ENCODE peak calls at places on chromosome 20, in eight cellular contexts. V is psoas muscle; X is AG10803; I is PC-3; E is activated CD4-positive, alpha-beta T cell treated with anti-CD3 and anti-CD28 coated beads, Interleukin-2, amount 10 ng/mL, durations not matched to agents 7 days and 5 days; C is iris pigment epithelial cell; G is HFFc6; R is EH. H is an unnamed sample.

GRCh38 chr20:20184149-20184548 is 131.8 kb downstream of the CFAP61 start:
- DNase-seq in V (no peak), E (peak; percentile 34), I (no peak), G (no peak), C (peak; percentile 6), X (peak; percentile 0), R (peak; percentile 15), H (no peak)

GRCh38 chr20:56433880-56434255 is 21.8 kb downstream of the CASS4 start:
- DNase-seq in V (no peak), E (no peak), G (peak; percentile 81), I (no peak), C (peak; percentile 89), X (peak; percentile 94), R (peak; percentile 73), H (no peak)

GRCh38 chr20:10111144-10111771 is 76.5 kb downstream of the ANKEF1 start:
- DNase-seq in E (no peak), V (no peak), I (peak; percentile 17), C (no peak), X (no peak), R (no peak), G (no peak), H (no peak)

GRCh38 chr20:46388945-46389344 is 17.5 kb downstream of the ELMO2 start:
- DNase-seq in I (no peak), E (no peak), C (no peak), G (no peak), V (peak; percentile 87), R (no peak), X (no peak), H (no peak)

GRCh38 chr20:44209691-44210421 is 715 bp downstream of the OSER1 start:
- DNase-seq in I (no peak), V (no peak), C (peak; percentile 35), X (peak; percentile 22), G (peak; percentile 5), R (peak; percentile 42), E (peak; percentile 18), H (peak; percentile 48)

GRCh38 chr20:14925286-14925685 is 587.9 kb upstream of the FLRT3 start:
- DNase-seq in C (peak; percentile 37), I (peak; percentile 68), R (peak; percentile 46), V (no peak), G (no peak), X (peak; percentile 44), E (no peak), H (no peak)

GRCh38 chr20:25553819-25554296 is 31.5 kb downstream of the NINL start:
- DNase-seq in V (no peak), R (peak; percentile 73), E (no peak), I (no peak), C (peak; percentile 87), X (peak; percentile 82), G (peak; percentile 40), H (peak; percentile 20)

GRCh38 chr20:57782631-57783041 is 72.8 kb upstream of the PMEPA1 start:
- DNase-seq in E (no peak), G (no peak), I (no peak), X (no peak), C (no peak), V (no peak), R (no peak), H (no peak)

GRCh38 chr20:35248641-35249475 is 22.4 kb downstream of the MMP24 start:
- DNase-seq in X (peak; percentile 9), V (no peak), C (no peak), G (no peak), I (no peak), R (peak; percentile 54), E (no peak), H (no peak)

GRCh38 chr20:645318-646106 is 7.5 kb downstream of the SRXN1 start:
- DNase-seq in G (peak; percentile 33), X (peak; percentile 50), I (peak; percentile 82), V (peak; percentile 83), C (peak; percentile 58), R (peak; percentile 57), E (peak; percentile 70), H (peak; percentile 65)

GRCh38 chr20:8756410-8756809 is 312.5 kb upstream of the PLCB4 start:
- DNase-seq in G (peak; percentile 94), I (peak; percentile 77), R (peak; percentile 97), X (peak; percentile 84), V (no peak), C (peak; percentile 96), E (no peak), H (peak; percentile 91)

GRCh38 chr20:51310216-51310615 is 232.3 kb downstream of the NFATC2 start:
- DNase-seq in C (peak; percentile 54), X (no peak), R (peak; percentile 29), G (no peak), I (no peak), V (no peak), E (no peak), H (no peak)

GRCh38 chr20:25280051-25280573 is 32.2 kb downstream of the PYGB start:
- DNase-seq in X (no peak), C (no peak), E (no peak), G (no peak), R (no peak), I (no peak), V (peak; percentile 29), H (no peak)

GRCh38 chr20:21681932-21682318 is 23.5 kb upstream of the PAX1 start:
- DNase-seq in G (no peak), V (no peak), R (no peak), E (no peak), C (no peak), I (no peak), X (no peak), H (no peak)

GRCh38 chr20:62212309-62212708 is 7.8 kb downstream of the HRH3 start:
- DNase-seq in X (no peak), R (no peak), V (no peak), E (no peak), I (no peak), C (no peak), G (no peak), H (no peak)

GRCh38 chr20:13610205-13610604 is 28.5 kb downstream of the TASP1 start:
- DNase-seq in I (no peak), E (no peak), V (no peak), C (no peak), R (no peak), G (no peak), X (no peak), H (no peak)

GRCh38 chr20:35311409-35311808 is 19.2 kb upstream of the FAM83C start:
- DNase-seq in C (peak; percentile 49), R (peak; percentile 54), X (no peak), G (peak; percentile 15), E (peak; percentile 33), V (no peak), I (peak; percentile 94), H (peak; percentile 44)

GRCh38 chr20:9615766-9616454 is 101.5 kb downstream of the LAMP5 start:
- DNase-seq in E (no peak), X (no peak), G (no peak), V (no peak), R (no peak), I (no peak), C (no peak), H (no peak)

GRCh38 chr20:2000286-2000685 is 6.4 kb upstream of the PDYN start:
- DNase-seq in E (no peak), I (no peak), X (no peak), G (no peak), R (no peak), V (no peak), C (no peak), H (no peak)

H was measured in lung microvascular endothelial cell.